ENCODE peak calls at places on chromosomes 4 and X, in four cellular contexts. D is CD8-positive, alpha-beta memory T cell; K is fibroblast of mammary gland; Y is A549. T is an unnamed sample.

GRCh38 chr4:138643827-138644226 is 371.8 kb upstream of the NOCT start:
- DNase-seq in D (no peak), K (peak), Y (no peak), T (no peak)

GRCh38 chr4:2334826-2335728 is 73.2 kb upstream of the MXD4 start:
- DNase-seq in D (no peak), K (no peak), Y (no peak), T (no peak)

GRCh38 chrX:24283122-24283789 is 30.6 kb downstream of the SUPT20HL2 start:
- DNase-seq in D (no peak), K (peak), Y (no peak), T (no peak)

GRCh38 chr4:76811604-76812412 is 86.1 kb downstream of the SOWAHB start:
- DNase-seq in D (no peak), K (peak), Y (no peak), T (no peak)

GRCh38 chr4:148094149-148094548 is 348.1 kb downstream of the NR3C2 start:
- DNase-seq in D (no peak), K (peak), Y (no peak), T (no peak)

GRCh38 chr4:145183023-145183422 is 2.6 kb upstream of the OTUD4 start:
- DNase-seq in D (no peak), K (no peak), Y (no peak), T (no peak)

GRCh38 chrX:42422961-42423360 is 355.0 kb downstream of the PPP1R2C start:
- DNase-seq in D (no peak), K (no peak), Y (no peak), T (no peak)

GRCh38 chr4:2800691-2801596 is 8.1 kb downstream of the SH3BP2 start:
- DNase-seq in D (peak), K (peak), Y (no peak), T (no peak)

DNA sequence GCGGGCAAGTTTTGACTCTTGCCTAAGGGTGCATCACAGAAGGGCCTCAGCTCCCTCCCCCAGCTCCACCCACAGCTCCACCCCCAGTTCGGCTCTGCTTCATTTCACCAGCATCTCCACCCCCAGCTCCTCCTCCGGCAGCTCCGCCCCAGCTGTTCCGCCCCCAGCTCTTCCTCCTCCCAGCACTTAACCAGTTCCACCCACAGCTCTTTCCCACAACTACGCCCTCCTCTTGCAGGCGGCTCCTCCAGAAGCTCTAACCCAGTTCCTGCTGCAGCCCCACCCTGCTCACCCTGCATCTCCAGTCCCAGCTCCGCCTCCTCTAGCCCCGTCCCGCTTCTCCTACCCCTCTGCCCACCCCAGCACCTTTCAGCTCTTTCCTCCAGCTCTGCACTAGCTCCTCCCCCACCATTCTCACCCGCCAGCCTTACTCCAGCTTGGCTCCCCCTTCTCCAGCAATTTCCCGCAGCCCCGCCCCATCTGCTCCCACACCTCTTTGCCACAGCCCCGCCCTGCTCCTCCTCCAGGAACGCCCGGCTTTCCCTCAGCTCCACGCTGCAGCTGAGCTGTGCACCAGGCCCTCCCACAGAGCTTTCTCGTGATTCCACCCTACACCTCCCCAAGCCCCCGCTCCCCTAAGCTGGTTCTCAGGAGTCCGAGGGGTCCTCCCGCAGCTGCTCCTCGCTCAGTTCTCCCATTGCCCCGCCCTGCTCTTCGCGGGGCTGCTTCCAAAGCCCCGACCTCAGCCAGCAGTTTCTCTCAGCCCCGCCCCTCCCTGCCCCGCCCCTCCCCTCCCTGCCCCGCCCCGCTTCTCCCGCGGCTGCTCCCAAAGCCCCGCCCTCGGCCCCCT is 1.3 kb upstream of the EOLA1 start:
- DNase-seq in D (peak), K (peak), Y (peak), T (peak)
- H3K4me3 ChIP-seq in D (peak), K (peak), Y (peak), T (peak)

DNA sequence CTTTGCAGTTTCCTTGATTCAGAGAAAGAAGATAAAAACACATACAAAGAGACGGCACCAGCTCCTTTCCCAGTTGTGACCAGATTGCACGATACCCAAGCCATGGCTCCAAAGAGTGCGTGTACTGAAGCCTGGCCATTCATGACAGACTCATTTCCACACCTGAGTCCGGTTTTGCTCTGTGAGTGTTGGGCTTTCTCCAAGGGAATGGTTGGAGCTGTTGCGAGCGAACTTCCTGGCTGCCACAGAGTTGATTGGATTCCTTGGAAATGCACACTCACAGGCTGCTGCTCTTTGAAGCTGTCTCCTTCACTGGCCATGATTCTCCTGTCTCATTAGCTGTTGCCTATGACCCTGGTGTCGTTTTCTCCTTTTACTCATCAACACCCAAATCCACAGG is 44.0 kb upstream of the BBS12 start:
- DNase-seq in D (no peak), K (no peak), Y (no peak), T (no peak)
- H3K4me3 ChIP-seq in D (no peak), K (no peak), Y (no peak), T (no peak)

GRCh38 chr4:61299316-61299715 is 99.2 kb downstream of the ADGRL3 start:
- DNase-seq in D (no peak), K (no peak), Y (no peak), T (no peak)
- H3K4me3 ChIP-seq in D (no peak), K (no peak), Y (no peak), T (no peak)

GRCh38 chr4:94759767-94760211 is 2.0 kb downstream of the BMPR1B start:
- DNase-seq in D (no peak), K (no peak), Y (no peak), T (no peak)
- H3K4me3 ChIP-seq in D (no peak), K (no peak), Y (peak), T (no peak)

GRCh38 chr4:85084371-85085170 is 118.1 kb upstream of the WDFY3 start:
- DNase-seq in D (no peak), K (peak), Y (peak), T (peak)
- H3K4me3 ChIP-seq in D (no peak), K (no peak), Y (no peak), T (no peak)

GRCh38 chr4:22500128-22500611 is 15.7 kb downstream of the ADGRA3 start:
- DNase-seq in D (no peak), K (no peak), Y (no peak), T (no peak)
- H3K4me3 ChIP-seq in D (no peak), K (no peak), Y (no peak), T (no peak)

DNA sequence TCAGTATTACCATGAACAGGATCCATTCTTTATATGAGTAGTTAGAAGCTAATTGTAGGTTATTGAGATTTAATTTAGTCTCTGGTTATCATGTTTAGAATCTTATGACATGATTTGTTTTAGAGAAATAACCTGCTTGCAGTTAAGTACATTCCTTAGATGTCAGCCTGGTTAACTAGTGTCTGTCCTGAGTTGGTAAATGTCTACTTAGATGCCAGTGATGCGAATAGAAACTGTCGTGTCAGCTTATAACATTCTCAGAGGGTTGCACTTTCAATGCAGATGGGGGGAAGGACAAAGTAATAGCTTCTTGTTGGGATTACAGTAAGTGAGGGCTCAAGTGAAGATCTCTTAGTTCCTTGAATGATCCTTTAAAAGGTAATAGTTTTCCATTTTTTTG is 227.8 kb upstream of the SPRY1 start:
- DNase-seq in D (no peak), K (no peak), Y (no peak), T (no peak)
- H3K4me3 ChIP-seq in D (no peak), K (no peak), Y (no peak), T (no peak)

T was measured in Jurkat, Clone E6-1.